ENCODE peak calls at places on chromosomes 4 and X, in five cellular contexts. One of them, this sample, is unnamed. For H3K4me1, the result is how much of the 10 kb centered on the place peaks cover.

GRCh38 chr4:149914521-149915115 is 99.0 kb upstream of the IQCM start:
- DNase-seq in Peyer's patch: no peak
- DNase-seq in uterus: no peak
- DNase-seq in esophagus squamous epithelium: no peak
- DNase-seq in endothelial cell of umbilical vein: peak
- DNase-seq in this sample: no peak

GRCh38 chr4:65510976-65511375 is 159.3 kb downstream of the EPHA5 start:
- DNase-seq in Peyer's patch: no peak
- DNase-seq in uterus: no peak
- DNase-seq in esophagus squamous epithelium: no peak
- DNase-seq in endothelial cell of umbilical vein: no peak
- DNase-seq in this sample: no peak

GRCh38 chr4:156138781-156139280 is 185.2 kb upstream of the CTSO start:
- DNase-seq in Peyer's patch: no peak
- DNase-seq in uterus: no peak
- DNase-seq in esophagus squamous epithelium: no peak
- DNase-seq in endothelial cell of umbilical vein: no peak
- DNase-seq in this sample: no peak

GRCh38 chr4:139506774-139507173 is 49.2 kb downstream of the SETD7 start:
- DNase-seq in Peyer's patch: no peak
- DNase-seq in uterus: no peak
- DNase-seq in esophagus squamous epithelium: no peak
- DNase-seq in endothelial cell of umbilical vein: no peak
- DNase-seq in this sample: no peak

GRCh38 chrX:111869639-111870034 is 6.3 kb upstream of the TRPC5OS start:
- DNase-seq in Peyer's patch: no peak
- DNase-seq in uterus: no peak
- DNase-seq in esophagus squamous epithelium: no peak
- DNase-seq in endothelial cell of umbilical vein: peak
- DNase-seq in this sample: no peak

GRCh38 chr4:44425614-44426208 is 22.9 kb downstream of the KCTD8 start:
- DNase-seq in Peyer's patch: no peak
- DNase-seq in uterus: no peak
- DNase-seq in esophagus squamous epithelium: no peak
- DNase-seq in endothelial cell of umbilical vein: peak
- DNase-seq in this sample: no peak

GRCh38 chrX:54067741-54068140 is 23.5 kb upstream of the PHF8 start:
- DNase-seq in Peyer's patch: no peak
- DNase-seq in uterus: no peak
- DNase-seq in esophagus squamous epithelium: no peak
- DNase-seq in endothelial cell of umbilical vein: no peak
- DNase-seq in this sample: no peak

GRCh38 chr4:176654565-176655216 is 138.0 kb downstream of the VEGFC start:
- DNase-seq in Peyer's patch: no peak
- DNase-seq in uterus: no peak
- DNase-seq in esophagus squamous epithelium: no peak
- DNase-seq in endothelial cell of umbilical vein: no peak
- DNase-seq in this sample: no peak

GRCh38 chr4:612749-613125 is 12.6 kb upstream of the PDE6B start:
- DNase-seq in Peyer's patch: no peak
- DNase-seq in uterus: no peak
- DNase-seq in esophagus squamous epithelium: no peak
- DNase-seq in endothelial cell of umbilical vein: no peak
- DNase-seq in this sample: no peak

GRCh38 chrX:16836371-16836770 is 33.8 kb downstream of the RBBP7 start:
- DNase-seq in Peyer's patch: no peak
- DNase-seq in uterus: no peak
- DNase-seq in esophagus squamous epithelium: no peak
- DNase-seq in endothelial cell of umbilical vein: no peak
- DNase-seq in this sample: no peak

GRCh38 chrX:134646170-134646569 is 12.1 kb downstream of the PLAC1 start:
- DNase-seq in Peyer's patch: no peak
- DNase-seq in uterus: no peak
- DNase-seq in esophagus squamous epithelium: no peak
- DNase-seq in endothelial cell of umbilical vein: no peak
- DNase-seq in this sample: no peak

GRCh38 chr4:185651137-185651677 is 115.9 kb upstream of the PDLIM3 start:
- DNase-seq in Peyer's patch: no peak
- DNase-seq in uterus: no peak
- DNase-seq in esophagus squamous epithelium: no peak
- DNase-seq in endothelial cell of umbilical vein: no peak
- DNase-seq in this sample: no peak

DNA sequence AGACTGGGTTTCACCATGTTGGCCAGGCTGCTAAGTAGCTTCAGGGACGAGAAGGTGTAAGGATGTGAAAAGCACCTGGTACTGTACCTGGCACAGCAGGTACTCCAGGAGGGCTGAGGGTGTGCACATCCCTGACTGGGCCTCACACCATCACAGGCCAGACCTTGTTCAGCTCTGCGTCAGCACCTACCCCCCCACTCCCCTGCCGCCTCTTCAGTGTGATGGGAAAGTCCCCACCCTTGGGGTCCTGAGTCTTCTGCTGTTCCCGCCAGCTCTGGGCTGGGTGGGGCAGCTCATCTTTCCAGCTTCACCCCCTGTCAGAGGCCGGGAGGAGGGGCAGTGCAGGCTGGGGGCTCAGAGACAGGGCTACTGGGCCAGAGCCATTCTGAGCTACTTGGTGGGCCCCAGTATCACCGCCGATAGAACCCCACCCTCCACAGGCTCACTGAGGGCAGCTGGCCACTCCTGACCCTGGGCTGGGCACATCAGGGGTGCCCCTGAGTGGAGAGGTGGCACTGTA is 6.7 kb upstream of the SH3BP2 start:
- DNase-seq in Peyer's patch: peak
- DNase-seq in uterus: no peak
- DNase-seq in esophagus squamous epithelium: no peak
- DNase-seq in endothelial cell of umbilical vein: no peak
- DNase-seq in this sample: no peak
- TF ChIP-seq POLR2A in Peyer's patch: no peak
- TF ChIP-seq POLR2A in uterus: no peak
- TF ChIP-seq POLR2A in esophagus squamous epithelium: no peak
- TF ChIP-seq POLR2A in endothelial cell of umbilical vein: no peak
- TF ChIP-seq POLR2A in this sample: no peak

DNA sequence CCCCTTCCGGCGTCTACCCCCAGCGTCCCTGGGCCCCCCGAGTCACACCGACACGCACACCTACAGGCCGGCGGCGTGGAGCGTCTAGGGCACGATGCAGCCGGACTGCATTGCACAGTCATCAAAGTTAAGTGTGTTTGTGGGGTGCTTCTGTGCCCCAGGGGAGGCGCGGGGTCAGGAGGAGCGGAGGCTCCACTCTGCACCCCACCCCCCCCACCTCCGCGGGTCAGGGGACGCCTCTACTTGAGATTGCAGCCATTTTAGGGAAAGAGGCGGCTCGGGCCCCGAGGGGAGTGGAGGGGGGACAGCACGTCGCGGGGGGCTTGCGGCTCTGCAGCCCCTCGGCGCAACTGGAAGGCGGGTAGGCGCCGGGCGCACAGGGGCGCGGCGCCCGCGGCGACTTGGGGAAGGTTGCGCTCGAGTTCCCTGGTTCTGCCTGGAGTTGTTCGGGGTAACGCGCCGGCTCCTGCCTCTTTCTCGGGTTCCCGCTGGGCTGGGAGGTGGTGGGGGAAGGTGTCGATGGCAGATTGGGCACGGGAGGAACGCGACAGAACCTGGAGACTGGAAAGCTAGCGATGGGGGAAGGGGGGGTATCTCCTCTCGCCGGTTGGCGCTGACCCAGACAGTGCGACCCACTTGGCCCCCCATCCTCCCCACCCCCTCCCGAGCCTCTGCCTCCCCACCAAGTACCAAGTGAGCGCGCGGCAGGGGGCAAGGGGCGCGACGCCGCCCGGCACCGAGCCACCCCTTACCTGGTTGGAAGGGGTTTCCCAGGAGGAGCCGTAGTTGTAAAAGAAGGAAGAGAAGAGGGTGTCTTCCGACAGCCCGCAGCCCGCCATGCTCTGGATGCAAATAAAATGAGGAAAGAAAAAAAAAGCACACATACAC is 112.5 kb downstream of the DHX15 start:
- DNase-seq in Peyer's patch: no peak
- DNase-seq in uterus: peak
- DNase-seq in esophagus squamous epithelium: no peak
- DNase-seq in endothelial cell of umbilical vein: no peak
- DNase-seq in this sample: no peak
- H3K4me1 ChIP-seq in Peyer's patch: under half
- H3K4me1 ChIP-seq in uterus: under half
- H3K4me1 ChIP-seq in esophagus squamous epithelium: under half
- H3K4me1 ChIP-seq in endothelial cell of umbilical vein: under half
- H3K4me1 ChIP-seq in this sample: under half

GRCh38 chr4:31111794-31112193 is 391.6 kb downstream of the PCDH7 start:
- DNase-seq in Peyer's patch: no peak
- DNase-seq in uterus: no peak
- DNase-seq in esophagus squamous epithelium: no peak
- DNase-seq in endothelial cell of umbilical vein: no peak
- DNase-seq in this sample: no peak

GRCh38 chr4:31114821-31115220 is 394.7 kb downstream of the PCDH7 start:
- DNase-seq in Peyer's patch: no peak
- DNase-seq in uterus: no peak
- DNase-seq in esophagus squamous epithelium: no peak
- DNase-seq in endothelial cell of umbilical vein: no peak
- DNase-seq in this sample: no peak
- TF ChIP-seq POLR2A in Peyer's patch: no peak
- TF ChIP-seq POLR2A in uterus: no peak
- TF ChIP-seq POLR2A in esophagus squamous epithelium: no peak
- TF ChIP-seq POLR2A in endothelial cell of umbilical vein: no peak
- TF ChIP-seq POLR2A in this sample: no peak

DNA sequence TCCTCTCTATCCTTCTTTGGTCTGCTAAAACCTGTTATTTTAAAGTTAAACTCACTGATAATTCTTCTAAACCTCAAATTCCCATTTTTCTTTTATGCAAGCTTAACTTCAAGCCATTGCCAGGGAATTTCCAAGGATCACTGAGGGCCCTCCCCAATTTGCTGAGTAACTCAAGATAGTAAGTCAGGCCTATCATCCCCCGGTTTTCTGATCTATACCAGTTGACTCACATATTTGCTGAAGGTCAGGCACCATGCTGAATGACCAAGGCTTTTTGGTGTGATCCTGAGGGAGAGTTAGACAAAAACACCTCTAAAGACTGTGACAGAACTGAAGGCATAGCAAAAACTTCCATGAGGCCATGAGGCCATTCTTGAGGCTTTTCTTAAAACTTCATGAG is 1301.9 kb downstream of the PCDH7 start:
- DNase-seq in Peyer's patch: no peak
- DNase-seq in uterus: no peak
- DNase-seq in esophagus squamous epithelium: no peak
- DNase-seq in endothelial cell of umbilical vein: no peak
- DNase-seq in this sample: no peak
- H3K4me1 ChIP-seq in Peyer's patch: under half
- H3K4me1 ChIP-seq in uterus: under half
- H3K4me1 ChIP-seq in esophagus squamous epithelium: under half
- H3K4me1 ChIP-seq in endothelial cell of umbilical vein: under half
- H3K4me1 ChIP-seq in this sample: under half

DNA sequence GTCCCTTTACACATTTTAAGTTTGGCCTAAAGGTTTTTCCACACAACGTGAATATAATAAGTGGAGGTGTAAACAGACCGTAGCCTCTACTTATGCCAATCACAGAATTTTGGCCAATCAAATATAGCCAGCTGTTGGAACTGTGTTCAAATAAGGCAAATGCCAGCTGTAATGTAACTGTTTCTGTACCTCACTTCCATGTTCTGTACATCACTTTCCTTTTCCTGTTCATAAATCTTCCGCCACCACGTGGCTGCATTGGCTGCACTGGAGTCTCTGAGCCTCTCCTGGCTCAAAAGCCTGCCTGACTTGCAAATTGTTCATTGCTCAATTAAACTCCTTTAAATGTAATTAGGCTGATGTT is 105.1 kb upstream of the SMIM31 start:
- DNase-seq in Peyer's patch: no peak
- DNase-seq in uterus: no peak
- DNase-seq in esophagus squamous epithelium: no peak
- DNase-seq in endothelial cell of umbilical vein: no peak
- DNase-seq in this sample: no peak
- TF ChIP-seq POLR2A in Peyer's patch: no peak
- TF ChIP-seq POLR2A in uterus: no peak
- TF ChIP-seq POLR2A in esophagus squamous epithelium: no peak
- TF ChIP-seq POLR2A in endothelial cell of umbilical vein: no peak
- TF ChIP-seq POLR2A in this sample: no peak

GRCh38 chr4:159162576-159162975 is 59.7 kb downstream of the RAPGEF2 start:
- DNase-seq in Peyer's patch: no peak
- DNase-seq in uterus: no peak
- DNase-seq in esophagus squamous epithelium: no peak
- DNase-seq in endothelial cell of umbilical vein: no peak
- DNase-seq in this sample: no peak
- H3K4me1 ChIP-seq in Peyer's patch: under half
- H3K4me1 ChIP-seq in uterus: under half
- H3K4me1 ChIP-seq in esophagus squamous epithelium: under half
- H3K4me1 ChIP-seq in endothelial cell of umbilical vein: under half
- H3K4me1 ChIP-seq in this sample: under half

GRCh38 chrX:118115948-118116307 is 682 bp downstream of the KLHL13 start:
- DNase-seq in Peyer's patch: no peak
- DNase-seq in uterus: no peak
- DNase-seq in esophagus squamous epithelium: no peak
- DNase-seq in endothelial cell of umbilical vein: no peak
- DNase-seq in this sample: no peak

GRCh38 chrX:118117069-118117405 is 427 bp upstream of the KLHL13 start:
- DNase-seq in Peyer's patch: no peak
- DNase-seq in uterus: no peak
- DNase-seq in esophagus squamous epithelium: no peak
- DNase-seq in endothelial cell of umbilical vein: no peak
- DNase-seq in this sample: no peak

DNA sequence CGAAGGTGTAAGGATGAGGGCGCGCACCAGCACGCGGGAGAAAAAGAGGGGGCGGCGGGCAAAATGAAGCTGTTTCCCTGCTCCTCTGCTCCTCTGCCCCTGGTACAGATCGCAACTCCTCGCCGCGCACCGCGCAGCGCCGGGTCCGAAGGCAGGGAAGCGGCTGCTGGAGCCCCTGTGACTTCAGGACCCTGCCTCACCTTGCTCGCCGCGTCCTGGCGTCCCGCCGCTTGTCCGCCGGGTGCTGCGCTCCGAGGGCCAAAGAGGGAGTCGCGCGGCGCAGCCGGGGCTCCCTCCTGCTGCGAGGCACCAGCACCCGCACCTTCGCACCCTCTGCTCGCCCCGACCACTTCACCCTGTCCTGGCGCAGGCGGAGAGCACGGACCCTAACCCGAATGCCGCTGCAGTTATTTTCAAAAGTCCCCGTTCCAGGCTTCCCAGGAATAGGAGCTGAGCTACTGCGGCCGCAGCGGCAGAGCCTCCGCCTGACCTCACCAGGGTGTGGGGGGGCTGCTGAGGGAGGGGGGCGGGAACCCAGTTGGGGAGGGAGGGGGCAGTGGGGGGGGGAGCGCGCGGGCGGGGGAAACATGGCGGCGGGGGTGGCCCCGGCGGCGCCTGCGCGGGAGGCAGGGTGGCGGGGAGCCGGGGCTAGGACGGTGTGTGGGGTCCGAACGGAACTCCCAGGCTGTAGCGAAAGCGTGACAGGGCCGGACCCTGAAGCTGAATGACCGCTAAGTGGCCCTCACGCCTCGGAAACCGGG is at the start of gene KLHL13:
- DNase-seq in Peyer's patch: no peak
- DNase-seq in uterus: peak
- DNase-seq in esophagus squamous epithelium: no peak
- DNase-seq in endothelial cell of umbilical vein: peak
- DNase-seq in this sample: no peak
- TF ChIP-seq POLR2A in Peyer's patch: no peak
- TF ChIP-seq POLR2A in uterus: peak
- TF ChIP-seq POLR2A in esophagus squamous epithelium: no peak
- TF ChIP-seq POLR2A in endothelial cell of umbilical vein: no peak
- TF ChIP-seq POLR2A in this sample: no peak

This sample was measured in vagina.